ENCODE peak calls at places on chromosomes 2 and 18, in seven cellular contexts. G is endothelial cell of umbilical vein, W is nucleus accumbens, T is RPMI7951, E is T follicular helper cell, K is OCI-LY7, Y is posterior vena cava. B is an unnamed sample.

GRCh38 chr2:46344696-46345095 is 47.5 kb downstream of the EPAS1 start:
- DNase-seq in K (no peak), E (no peak), T (no peak), W (no peak), G (no peak), Y (no peak), B (no peak)

GRCh38 chr18:58190842-58191530 is 147.0 kb downstream of the NEDD4L start:
- DNase-seq in G (no peak), K (no peak), W (no peak), E (no peak), T (no peak), Y (no peak), B (no peak)

GRCh38 chr2:54757496-54757895 is 34.0 kb downstream of the EML6 start:
- DNase-seq in G (peak), W (no peak), K (peak), T (no peak), Y (no peak), E (no peak), B (peak)

GRCh38 chr2:9310827-9311226 is 104.2 kb downstream of the ASAP2 start:
- DNase-seq in K (no peak), W (no peak), G (no peak), Y (no peak), T (peak), E (no peak), B (peak)

GRCh38 chr2:7609556-7610323 is 692.5 kb downstream of the RNF144A start:
- DNase-seq in W (no peak), K (peak), E (no peak), T (no peak), Y (no peak), G (no peak), B (no peak)

GRCh38 chr18:73679941-73680700 is 467.5 kb downstream of the FBXO15 start:
- DNase-seq in E (no peak), Y (no peak), T (peak), W (no peak), K (no peak), G (no peak), B (no peak)

GRCh38 chr2:19711470-19712372 is 190.1 kb downstream of the TTC32 start:
- DNase-seq in Y (no peak), K (no peak), E (no peak), G (peak), T (peak), W (peak), B (peak)

GRCh38 chr2:128319773-128320608 is 1.3 kb upstream of the HS6ST1 start:
- DNase-seq in K (no peak), W (no peak), G (no peak), Y (peak), T (no peak), E (no peak), B (no peak)

GRCh38 chr2:231933916-231934401 is 7.8 kb upstream of the NPPC start:
- DNase-seq in W (no peak), K (peak), T (no peak), Y (peak), E (no peak), G (no peak), B (no peak)

GRCh38 chr2:221482581-221483140 is 89.4 kb downstream of the EPHA4 start:
- DNase-seq in G (no peak), E (no peak), Y (no peak), W (peak), T (no peak), K (no peak), B (no peak)

GRCh38 chr2:191664823-191665222 is 13.1 kb upstream of the NABP1 start:
- DNase-seq in T (no peak), Y (no peak), E (no peak), W (no peak), G (no peak), K (no peak), B (no peak)

GRCh38 chr2:45741451-45741850 is 90.0 kb downstream of the PRKCE start:
- DNase-seq in T (no peak), W (no peak), G (no peak), K (no peak), E (no peak), Y (no peak), B (no peak)

GRCh38 chr2:160271166-160272086 is 71.4 kb upstream of the ITGB6 start:
- DNase-seq in E (no peak), W (no peak), G (peak), T (no peak), K (no peak), Y (no peak), B (no peak)

GRCh38 chr2:118881490-118882129 is 34.2 kb upstream of the EN1 start:
- DNase-seq in K (peak), T (peak), G (peak), W (no peak), Y (no peak), E (peak), B (peak)

GRCh38 chr2:95047629-95048510 is 22.4 kb downstream of the MAL start:
- DNase-seq in Y (peak), G (no peak), W (no peak), E (no peak), T (no peak), K (no peak), B (no peak)

GRCh38 chr2:68217729-68218128 is 34.6 kb downstream of the PPP3R1 start:
- DNase-seq in E (no peak), W (no peak), T (no peak), G (no peak), K (no peak), Y (no peak), B (no peak)

GRCh38 chr2:24048662-24049484 is 668 bp upstream of the FKBP1B start:
- DNase-seq in G (no peak), E (no peak), W (no peak), T (peak), K (peak), Y (no peak), B (no peak)

GRCh38 chr2:52879561-52879960 is 888.0 kb upstream of the CHAC2 start:
- DNase-seq in W (no peak), G (no peak), E (no peak), Y (no peak), K (no peak), T (no peak), B (no peak)

GRCh38 chr2:656676-657075 is 20.5 kb downstream of the TMEM18 start:
- DNase-seq in K (no peak), T (no peak), E (no peak), Y (no peak), W (no peak), G (no peak), B (no peak)

GRCh38 chr2:1868683-1869141 is 124.4 kb upstream of the PXDN start:
- DNase-seq in W (no peak), T (no peak), G (no peak), Y (no peak), E (no peak), K (no peak), B (no peak)

GRCh38 chr2:154402138-154402714 is 296.3 kb upstream of the KCNJ3 start:
- DNase-seq in E (no peak), T (peak), G (peak), Y (no peak), K (peak), W (no peak), B (no peak)

GRCh38 chr2:158797963-158798700 is 3.0 kb downstream of the DAPL1 start:
- DNase-seq in E (no peak), W (no peak), Y (no peak), K (no peak), T (no peak), G (peak), B (peak)

GRCh38 chr2:239690651-239691631 is 290.1 kb upstream of the HDAC4 start:
- DNase-seq in Y (no peak), T (no peak), K (no peak), E (no peak), W (no peak), G (no peak), B (no peak)

GRCh38 chr2:200613692-200614091 is 27.9 kb downstream of the AOX1 start:
- DNase-seq in Y (no peak), E (no peak), T (peak), K (no peak), G (no peak), W (no peak), B (peak)